ENCODE peak calls at places on chromosomes 7 and 10, in six cellular contexts. J, Y, O, V, W and P are unnamed samples.

GRCh38 chr10:62259456-62259855 is 9.2 kb downstream of the RTKN2 start:
- DNase-seq in J (no peak), O (no peak), W (no peak), V (no peak), Y (no peak), P (no peak)

GRCh38 chr10:109784236-109784635 is 139.1 kb downstream of the XPNPEP1 start:
- DNase-seq in V (no peak), O (no peak), Y (peak; percentile 38), W (no peak), J (no peak), P (no peak)

GRCh38 chr7:121083790-121084251 is 95.3 kb downstream of the CPED1 start:
- DNase-seq in J (peak; percentile 55), Y (peak; percentile 57), W (no peak), V (no peak), O (peak; percentile 51), P (no peak)

GRCh38 chr7:155206286-155207020 is 91.2 kb upstream of the INSIG1 start:
- DNase-seq in Y (peak; percentile 69), J (peak; percentile 87), O (peak; percentile 89), V (no peak), W (peak; percentile 20), P (peak; percentile 38)

GRCh38 chr7:142025896-142026295 is 30.2 kb downstream of the MGAM start:
- DNase-seq in W (no peak), O (no peak), Y (peak; percentile 54), J (peak; percentile 19), V (no peak), P (no peak)

GRCh38 chr7:30755384-30756154 is 3.6 kb downstream of the INMT start:
- DNase-seq in O (peak; percentile 25), Y (no peak), J (no peak), V (no peak), W (no peak), P (no peak)

GRCh38 chr10:119237722-119238436 is 30.5 kb downstream of the GRK5 start:
- DNase-seq in Y (no peak), W (no peak), J (no peak), V (no peak), O (peak; percentile 52), P (peak; percentile 58)

GRCh38 chr10:47449102-47449978 is 34.6 kb downstream of the ANXA8 start:
- DNase-seq in V (no peak), J (no peak), W (no peak), O (no peak), Y (no peak), P (no peak)

GRCh38 chr7:2049782-2050510 is 182.8 kb downstream of the MAD1L1 start:
- DNase-seq in W (peak; percentile 2), J (no peak), V (no peak), O (no peak), Y (no peak), P (no peak)

GRCh38 chr10:132001238-132001977 is 19.7 kb upstream of the BNIP3 start:
- DNase-seq in V (peak; percentile 47), O (peak; percentile 43), J (peak; percentile 32), Y (peak; percentile 43), W (no peak), P (no peak)

GRCh38 chr10:13340626-13341370 is 7.3 kb downstream of the SEPHS1 start:
- DNase-seq in V (no peak), J (no peak), O (no peak), Y (no peak), W (no peak), P (peak; percentile 12)

GRCh38 chr10:43202224-43202656 is 64.0 kb downstream of the CSGALNACT2 start:
- DNase-seq in O (no peak), V (no peak), Y (no peak), W (no peak), J (no peak), P (peak; percentile 43)

GRCh38 chr7:39153113-39153512 is 175.4 kb downstream of the POU6F2 start:
- DNase-seq in Y (no peak), W (no peak), V (no peak), J (no peak), O (no peak), P (no peak)

GRCh38 chr7:139753079-139753692 is 24.6 kb downstream of the HIPK2 start:
- DNase-seq in J (no peak), V (no peak), Y (peak; percentile 69), W (no peak), O (peak; percentile 56), P (peak; percentile 67)

GRCh38 chr10:123945506-123945905 is 53.9 kb upstream of the CPXM2 start:
- DNase-seq in W (no peak), V (peak; percentile 27), J (no peak), Y (peak; percentile 47), O (peak; percentile 2), P (peak; percentile 35)

GRCh38 chr10:49741108-49741995 is 20.8 kb downstream of the OGDHL start:
- DNase-seq in O (no peak), V (no peak), W (no peak), Y (peak; percentile 29), J (no peak), P (no peak)

GRCh38 chr7:150988230-150989226 is 2.3 kb upstream of the NOS3 start:
- DNase-seq in O (no peak), Y (peak; percentile 37), J (no peak), W (peak; percentile 49), V (no peak), P (no peak)

GRCh38 chr7:46449743-46450142 is 528.7 kb upstream of the IGFBP3 start:
- DNase-seq in J (no peak), W (no peak), O (no peak), Y (no peak), V (no peak), P (no peak)

GRCh38 chr7:16493266-16493665 is 27.7 kb upstream of the SOSTDC1 start:
- DNase-seq in V (no peak), J (no peak), Y (no peak), W (no peak), O (no peak), P (no peak)

GRCh38 chr10:13775786-13776780 is 189.3 kb downstream of the PRPF18 start:
- DNase-seq in O (peak; percentile 93), V (no peak), J (peak; percentile 81), Y (peak; percentile 69), W (no peak), P (no peak)

GRCh38 chr10:118708571-118708970 is 46.2 kb downstream of the CACUL1 start:
- DNase-seq in W (no peak), Y (no peak), O (no peak), V (no peak), J (no peak), P (no peak)

GRCh38 chr10:19531324-19531723 is 284.9 kb upstream of the PLXDC2 start:
- DNase-seq in O (no peak), W (no peak), V (no peak), Y (no peak), J (no peak), P (no peak)

DNA sequence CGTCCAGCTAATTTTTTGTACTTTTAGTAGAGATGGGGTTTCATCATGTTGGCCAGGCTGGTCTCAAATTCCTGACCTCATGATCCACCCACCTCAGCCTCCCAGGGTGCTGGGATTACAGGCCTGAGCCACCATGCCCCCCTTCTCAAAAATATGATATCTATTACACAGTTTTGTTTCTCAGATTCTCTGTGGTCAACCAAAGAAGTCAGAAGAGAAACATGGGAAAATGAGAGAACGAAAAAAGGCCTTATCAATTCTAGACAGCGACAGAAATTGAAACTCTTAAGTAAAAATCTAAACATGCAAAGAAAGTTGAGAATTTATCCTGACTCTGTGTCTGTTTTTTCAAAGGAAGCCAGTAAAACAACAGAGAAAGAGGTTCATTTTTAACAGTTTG is 283.8 kb upstream of the PLXDC2 start:
- DNase-seq in J (no peak), O (no peak), V (no peak), Y (no peak), W (no peak), P (no peak)
- H3K4me3 ChIP-seq in J (no peak overlapping the region), O (no peak overlapping the region), V (no peak overlapping the region), Y (no peak overlapping the region), W (no peak overlapping the region), P (no peak overlapping the region)

GRCh38 chr7:69739906-69740545 is 141.8 kb downstream of the AUTS2 start:
- DNase-seq in O (no peak), Y (no peak), W (no peak), J (peak; percentile 29), V (no peak), P (no peak)
- H3K4me3 ChIP-seq in O (no peak overlapping the region), Y (no peak overlapping the region), W (no peak overlapping the region), J (no peak overlapping the region), V (no peak overlapping the region), P (no peak overlapping the region)

GRCh38 chr7:103990991-103991390 is 1.5 kb upstream of the RELN start:
- DNase-seq in Y (no peak), V (no peak), J (no peak), W (no peak), O (no peak), P (no peak)

GRCh38 chr7:103987455-103987854 is 2.0 kb downstream of the RELN start:
- DNase-seq in Y (no peak), J (no peak), W (no peak), V (no peak), O (no peak), P (no peak)

GRCh38 chr7:103989200-103989784 is at the start of gene RELN:
- DNase-seq in V (no peak), O (peak; percentile 17), Y (no peak), J (peak; percentile 40), W (no peak), P (no peak)

GRCh38 chr7:103989785-103990775 is 622 bp upstream of the RELN start:
- DNase-seq in V (no peak), O (peak; percentile 47), Y (peak; percentile 11), J (peak; percentile 52), W (peak; percentile 15), P (no peak)

GRCh38 chr7:103988468-103989199 is 824 bp downstream of the RELN start:
- DNase-seq in W (no peak), Y (no peak), V (no peak), J (peak; percentile 19), O (no peak), P (no peak)
- H3K4me3 ChIP-seq in W (peak overlapping the region; percentile 50), Y (peak overlapping the region; percentile 66), V (peak overlapping the region; percentile 40), J (peak overlapping the region; percentile 28), O (peak overlapping the region; percentile 78), P (no peak overlapping the region)

GRCh38 chr10:125152646-125153368 is 7.6 kb downstream of the CTBP2 start:
- DNase-seq in J (peak; percentile 47), V (no peak), W (peak; percentile 78), O (no peak), Y (no peak), P (peak; percentile 53)
- H3K4me3 ChIP-seq in J (no peak overlapping the region), V (peak overlapping the region; percentile 29), W (peak overlapping the region; percentile 49), O (no peak overlapping the region), Y (no peak overlapping the region), P (no peak overlapping the region)